ENCODE peak calls at places on chromosome 1, in five cellular contexts. C is BE2C, G is foreskin fibroblast, P is HTR-8/SVneo, A is LoVo. F is an unnamed sample.

GRCh38 chr1:205711105-205712048 is 31.1 kb upstream of the SLC45A3 start:
- DNase-seq in C (peak), G (peak), A (peak), P (peak), F (peak)

GRCh38 chr1:154559496-154559950 is 1.1 kb upstream of the UBE2Q1 start:
- DNase-seq in P (peak), A (peak), C (peak), G (peak), F (peak)

GRCh38 chr1:153745417-153745816 is 17.6 kb downstream of the INTS3 start:
- DNase-seq in C (no peak), G (no peak), P (no peak), A (no peak), F (no peak)

GRCh38 chr1:226064816-226065248 is 2.3 kb downstream of the H3-3A start:
- DNase-seq in G (peak), C (peak), P (peak), A (peak), F (peak)

GRCh38 chr1:55882931-55883330 is 667.8 kb upstream of the USP24 start:
- DNase-seq in P (no peak), A (no peak), C (no peak), G (no peak), F (no peak)

GRCh38 chr1:226736908-226737818 is 1.9 kb downstream of the ITPKB start:
- DNase-seq in A (no peak), C (peak), P (no peak), G (peak), F (no peak)

GRCh38 chr1:201255470-201256362 is 27.6 kb upstream of the PKP1 start:
- DNase-seq in A (no peak), P (no peak), G (no peak), C (no peak), F (no peak)

GRCh38 chr1:222031286-222031685 is 289.4 kb upstream of the DUSP10 start:
- DNase-seq in G (no peak), C (no peak), A (no peak), P (no peak), F (no peak)

GRCh38 chr1:203596673-203597072 is 30.0 kb upstream of the ATP2B4 start:
- DNase-seq in A (no peak), P (no peak), C (no peak), G (no peak), F (no peak)

GRCh38 chr1:244304156-244304555 is 147.6 kb downstream of the ADSS2 start:
- DNase-seq in G (no peak), A (no peak), C (no peak), P (no peak), F (no peak)

GRCh38 chr1:89660086-89660946 is 27.4 kb downstream of the LRRC8C start:
- DNase-seq in C (no peak), P (no peak), G (no peak), A (no peak), F (no peak)

GRCh38 chr1:160162936-160163335 is 11.5 kb downstream of the ATP1A4 start:
- DNase-seq in C (no peak), P (no peak), G (no peak), A (no peak), F (no peak)

GRCh38 chr1:230753586-230754251 is 6.5 kb downstream of the CAPN9 start:
- DNase-seq in A (no peak), P (no peak), C (peak), G (no peak), F (no peak)